ENCODE peak calls at places on chromosomes 7 and 10, in five cellular contexts. O is fibroblast of lung, R is HepG2, K is endothelial cell of umbilical vein, L is HCT116. J is an unnamed sample.

GRCh38 chr10:103769176-103769575 is 86.2 kb downstream of the SH3PXD2A start:
- DNase-seq in L (no peak), O (no peak), R (no peak), K (no peak), J (no peak)

GRCh38 chr10:58851606-58852005 is 324.8 kb upstream of the PHYHIPL start:
- DNase-seq in O (no peak), K (no peak), L (no peak), R (no peak), J (peak)

GRCh38 chr10:22552888-22553378 is 161.4 kb downstream of the PIP4K2A start:
- DNase-seq in K (no peak), L (no peak), R (no peak), O (peak), J (peak)

GRCh38 chr7:129845178-129845971 is 107.4 kb downstream of the UBE2H start:
- DNase-seq in L (peak), O (peak), K (no peak), R (no peak), J (peak)

GRCh38 chr10:88209837-88210552 is 346.6 kb downstream of the PTEN start:
- DNase-seq in L (no peak), K (no peak), R (no peak), O (no peak), J (no peak)

GRCh38 chr10:123584419-123584775 is 81.8 kb upstream of the GPR26 start:
- DNase-seq in K (no peak), R (no peak), L (no peak), O (no peak), J (no peak)

GRCh38 chr10:3811331-3811870 is 26.4 kb upstream of the KLF6 start:
- DNase-seq in O (peak), L (no peak), R (no peak), K (peak), J (peak)

GRCh38 chr10:68489919-68490318 is 18.1 kb upstream of the DNA2 start:
- DNase-seq in O (no peak), R (no peak), K (no peak), L (no peak), J (no peak)

GRCh38 chr7:94391716-94392390 is 2.8 kb upstream of the COL1A2 start:
- DNase-seq in R (no peak), O (peak), L (no peak), K (no peak), J (no peak)

GRCh38 chr7:73316521-73316920 is 7.9 kb upstream of the NSUN5 start:
- DNase-seq in O (no peak), K (no peak), L (no peak), R (no peak), J (no peak)

GRCh38 chr10:48604408-48605263 is at the start of gene ARHGAP22:
- DNase-seq in K (peak), O (peak), R (no peak), L (no peak), J (peak)

GRCh38 chr7:47490501-47491265 is 91.2 kb downstream of the TNS3 start:
- DNase-seq in R (no peak), K (no peak), O (no peak), L (no peak), J (no peak)

GRCh38 chr10:8817303-8817702 is 762.8 kb downstream of the GATA3 start:
- DNase-seq in K (no peak), O (no peak), L (no peak), R (no peak), J (no peak)

GRCh38 chr10:71569775-71570588 is 149.6 kb downstream of the C10orf105 start:
- DNase-seq in O (peak), R (peak), L (peak), K (peak), J (peak)

GRCh38 chr7:105309235-105310156 is 79.2 kb downstream of the SRPK2 start:
- DNase-seq in O (no peak), K (no peak), R (no peak), L (no peak), J (no peak)

GRCh38 chr7:26551740-26552139 is 260.1 kb downstream of the SNX10 start:
- DNase-seq in R (no peak), O (no peak), K (no peak), L (no peak), J (no peak)

GRCh38 chr7:115008465-115009114 is 86.7 kb downstream of the MDFIC start:
- DNase-seq in O (peak), R (no peak), K (no peak), L (no peak), J (no peak)

GRCh38 chr10:126670886-126671285 is 393 bp upstream of the C10orf90 start:
- DNase-seq in L (no peak), K (no peak), R (no peak), O (no peak), J (no peak)

GRCh38 chr10:77562742-77563141 is 74.9 kb downstream of the KCNMA1 start:
- DNase-seq in K (no peak), R (no peak), O (no peak), L (no peak), J (no peak)

GRCh38 chr7:100563809-100564400 is 9.8 kb downstream of the SAP25 start:
- DNase-seq in K (peak), O (peak), R (no peak), L (no peak), J (peak)

GRCh38 chr7:73520673-73521635 is 1.1 kb downstream of the BAZ1B start:
- DNase-seq in R (no peak), K (peak), O (peak), L (no peak), J (peak)

GRCh38 chr10:8365935-8366911 is 311.7 kb downstream of the GATA3 start:
- DNase-seq in K (no peak), O (peak), R (peak), L (no peak), J (peak)

GRCh38 chr7:130901209-130901783 is 167.3 kb upstream of the KLF14 start:
- DNase-seq in O (peak), K (no peak), R (no peak), L (peak), J (peak)
- H3K4me2 ChIP-seq in O (peak), K (no peak), R (peak), L (peak), J (peak)

GRCh38 chr10:21530168-21530567 is 3.9 kb upstream of the MLLT10 start:
- DNase-seq in K (no peak), O (peak), R (no peak), L (no peak), J (no peak)

GRCh38 chr10:21527634-21528451 is 2.4 kb upstream of the SKIDA1 start:
- DNase-seq in O (peak), K (peak), R (no peak), L (no peak), J (peak)

GRCh38 chr10:21529236-21529910 is 3.9 kb upstream of the SKIDA1 start:
- DNase-seq in R (no peak), O (no peak), L (no peak), K (no peak), J (no peak)

GRCh38 chr10:21526952-21527633 is 1.6 kb upstream of the SKIDA1 start:
- DNase-seq in K (peak), O (peak), L (no peak), R (peak), J (peak)

DNA sequence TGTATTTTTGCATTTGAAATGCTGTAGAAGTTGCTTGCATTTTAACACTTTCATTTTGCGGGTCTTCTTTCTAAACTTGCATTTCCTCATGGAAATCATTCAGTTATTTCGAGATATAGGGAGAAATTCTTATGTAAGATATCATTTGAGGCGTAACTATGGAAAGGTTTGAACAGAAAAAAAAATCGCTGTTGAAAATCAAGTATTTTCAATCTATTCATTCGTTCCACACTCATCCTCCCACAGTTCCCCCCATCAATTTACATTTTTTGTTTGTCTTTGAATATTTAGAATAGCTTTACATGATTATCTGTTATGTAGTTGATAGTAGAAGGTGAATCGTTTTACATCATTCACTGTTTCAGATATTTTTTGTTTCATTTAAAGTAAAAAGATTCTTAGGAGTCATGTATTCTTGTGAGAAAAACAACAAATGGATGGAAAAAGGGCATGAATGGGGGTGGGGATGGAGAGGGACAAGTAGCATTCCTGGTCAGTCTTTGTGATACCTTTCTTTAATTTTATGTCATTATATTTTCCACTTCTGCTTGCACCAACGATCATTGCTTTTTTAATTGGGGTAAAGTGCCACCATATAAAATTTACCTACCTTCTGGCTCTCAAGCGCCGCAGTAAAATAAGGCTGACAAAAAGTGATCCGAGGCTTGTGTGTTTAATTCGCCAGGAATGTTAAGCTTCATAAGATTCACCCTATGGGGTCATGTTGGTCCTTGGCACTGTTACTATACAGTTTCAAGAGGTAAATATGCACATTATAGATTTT is 3.2 kb upstream of the SKIDA1 start:
- DNase-seq in L (no peak), K (peak), O (peak), R (no peak), J (no peak)
- H3K4me2 ChIP-seq in L (peak), K (peak), O (peak), R (peak), J (peak)

GRCh38 chr10:5575482-5576153 is 50.9 kb downstream of the CALML3 start:
- DNase-seq in R (no peak), L (no peak), K (no peak), O (peak), J (peak)
- H3K4me2 ChIP-seq in R (peak), L (no peak), K (no peak), O (peak), J (no peak)

GRCh38 chr10:132632091-132632561 is 94.5 kb downstream of the INPP5A start:
- DNase-seq in O (no peak), K (no peak), R (no peak), L (no peak), J (no peak)

GRCh38 chr10:132634947-132635271 is 97.3 kb downstream of the INPP5A start:
- DNase-seq in O (no peak), R (no peak), K (no peak), L (no peak), J (no peak)

GRCh38 chr10:132632851-132633684 is 95.5 kb downstream of the INPP5A start:
- DNase-seq in L (no peak), K (no peak), O (peak), R (no peak), J (peak)

GRCh38 chr10:132636358-132636757 is 98.8 kb downstream of the INPP5A start:
- DNase-seq in L (no peak), R (no peak), O (no peak), K (no peak), J (no peak)

GRCh38 chr10:132634241-132634946 is 96.8 kb downstream of the INPP5A start:
- DNase-seq in K (no peak), L (no peak), O (no peak), R (no peak), J (peak)
- H3K4me2 ChIP-seq in K (no peak), L (no peak), O (no peak), R (no peak), J (no peak)

DNA sequence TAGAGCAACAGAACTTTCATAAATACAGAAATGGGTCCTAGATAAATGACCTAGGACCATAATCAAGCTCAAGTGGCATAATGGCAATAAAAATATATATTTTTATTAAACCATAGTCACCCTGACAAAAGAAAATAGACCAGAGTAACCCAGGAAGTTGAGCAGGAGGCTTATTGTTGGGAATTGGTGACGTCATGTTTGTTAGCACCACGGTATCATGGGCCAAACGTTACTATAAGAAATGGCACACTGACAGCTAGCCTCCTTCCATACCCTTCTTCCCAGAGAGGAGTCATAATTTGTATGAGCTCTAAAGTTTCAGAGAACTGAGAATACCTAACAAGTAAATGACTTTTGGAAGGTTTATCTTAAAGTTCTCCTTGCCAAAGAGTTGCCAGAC is 1698.2 kb downstream of the REEP3 start:
- DNase-seq in O (no peak), R (no peak), K (no peak), L (no peak), J (no peak)
- H3K4me2 ChIP-seq in O (no peak), R (no peak), K (no peak), L (no peak), J (no peak)

J was measured in PC-3.